ENCODE peak calls at places on chromosomes 16 and 17, in seven cellular contexts. O is endothelial cell; U is GM13977; N is dorsolateral prefrontal cortex; Q is H9; P is gastrocnemius medialis; D is CD8-positive, alpha-beta T cell. X is an unnamed sample.

GRCh38 chr16:88764913-88765349 is 20.1 kb downstream of the PIEZO1 start:
- DNase-seq in O (no peak), U (no peak), N (no peak), Q (no peak), P (no peak), D (no peak), X (no peak)

GRCh38 chr17:81641825-81642489 is 5.0 kb downstream of the TSPAN10 start:
- DNase-seq in O (no peak), U (no peak), N (no peak), Q (no peak), P (no peak), D (no peak), X (peak; percentile 36)

GRCh38 chr16:2979669-2980226 is 498 bp downstream of the PKMYT1 start:
- DNase-seq in O (no peak), U (peak; percentile 56), N (no peak), Q (no peak), P (no peak), D (no peak), X (peak; percentile 69)

GRCh38 chr17:32142038-32142856 is at the start of gene RHOT1:
- DNase-seq in O (peak; percentile 84), U (peak; percentile 84), N (peak; percentile 75), Q (peak; percentile 89), P (peak; percentile 69), D (peak; percentile 47), X (peak; percentile 74)

GRCh38 chr17:42803074-42803883 is 4.6 kb downstream of the CNTD1 start:
- DNase-seq in O (no peak), U (no peak), N (no peak), Q (no peak), P (no peak), D (no peak), X (no peak)

GRCh38 chr17:74800531-74800930 is 24.4 kb upstream of the NAT9 start:
- DNase-seq in O (no peak), U (no peak), N (no peak), Q (no peak), P (no peak), D (no peak), X (no peak)

GRCh38 chr16:20399185-20399584 is 5.4 kb downstream of the PDILT start:
- DNase-seq in O (no peak), U (no peak), N (no peak), Q (no peak), P (no peak), D (no peak), X (no peak)

GRCh38 chr17:48460055-48460454 is 30.0 kb upstream of the SKAP1 start:
- DNase-seq in O (no peak), U (no peak), N (no peak), Q (no peak), P (no peak), D (no peak), X (no peak)

GRCh38 chr16:55632259-55632658 is 23.5 kb upstream of the SLC6A2 start:
- DNase-seq in O (no peak), U (no peak), N (no peak), Q (no peak), P (no peak), D (no peak), X (no peak)

GRCh38 chr17:9715503-9716016 is 70.2 kb downstream of the USP43 start:
- DNase-seq in O (no peak), U (no peak), N (no peak), Q (no peak), P (no peak), D (no peak), X (no peak)

GRCh38 chr16:86494565-86495356 is 15.6 kb upstream of the FOXF1 start:
- DNase-seq in O (no peak), U (no peak), N (no peak), Q (peak; percentile 39), P (no peak), D (no peak), X (no peak)

GRCh38 chr16:67760206-67760605 is 41.1 kb upstream of the GFOD2 start:
- DNase-seq in O (no peak), U (no peak), N (no peak), Q (no peak), P (peak; percentile 29), D (no peak), X (no peak)

GRCh38 chr16:87342978-87343752 is 26.0 kb upstream of the C16orf95 start:
- DNase-seq in O (no peak), U (no peak), N (no peak), Q (no peak), P (no peak), D (no peak), X (no peak)

GRCh38 chr16:12293017-12293618 is 316.6 kb downstream of the SNX29 start:
- DNase-seq in O (no peak), U (no peak), N (no peak), Q (no peak), P (no peak), D (no peak), X (peak; percentile 60)

GRCh38 chr16:79163666-79164377 is 436.7 kb downstream of the MAF start:
- DNase-seq in O (no peak), U (no peak), N (no peak), Q (no peak), P (no peak), D (no peak), X (no peak)

GRCh38 chr16:67555795-67556212 is 6.5 kb upstream of the CTCF start:
- DNase-seq in O (no peak), U (no peak), N (no peak), Q (no peak), P (no peak), D (no peak), X (no peak)

GRCh38 chr16:56645311-56645710 is 6.4 kb upstream of the MT1B start:
- DNase-seq in O (no peak), U (no peak), N (no peak), Q (no peak), P (no peak), D (no peak), X (no peak)

GRCh38 chr16:56645838-56646237 is 5.8 kb upstream of the MT1B start:
- DNase-seq in O (no peak), U (no peak), N (no peak), Q (no peak), P (no peak), D (no peak), X (no peak)

GRCh38 chr16:56649820-56650219 is 1.9 kb upstream of the MT1B start:
- DNase-seq in O (no peak), U (no peak), N (no peak), Q (no peak), P (no peak), D (no peak), X (no peak)

GRCh38 chr16:56649271-56649670 is 2.4 kb upstream of the MT1B start:
- DNase-seq in O (no peak), U (no peak), N (no peak), Q (no peak), P (no peak), D (no peak), X (no peak)

GRCh38 chr16:56647641-56648431 is 3.9 kb upstream of the MT1B start:
- DNase-seq in O (no peak), U (no peak), N (no peak), Q (peak; percentile 63), P (no peak), D (no peak), X (no peak)
- TF ChIP-seq CTCF in O (no peak), U (no peak), N (no peak), Q (peak; percentile 37), P (no peak), D (no peak), X (no peak)

GRCh38 chr16:4475880-4476790 is at the start of gene HMOX2:
- DNase-seq in O (peak; percentile 95), U (peak; percentile 98), N (peak; percentile 96), Q (peak; percentile 97), P (peak; percentile 91), D (peak; percentile 87), X (peak; percentile 95)

GRCh38 chr16:4474192-4474961 is at the start of gene NMRAL1:
- DNase-seq in O (peak; percentile 88), U (peak; percentile 95), N (peak; percentile 90), Q (peak; percentile 96), P (peak; percentile 75), D (peak; percentile 58), X (no peak)

GRCh38 chr16:4481526-4481925 is 5.3 kb downstream of the HMOX2 start:
- DNase-seq in O (no peak), U (no peak), N (no peak), Q (no peak), P (no peak), D (no peak), X (no peak)

GRCh38 chr16:4481965-4482364 is 5.8 kb downstream of the HMOX2 start:
- DNase-seq in O (no peak), U (no peak), N (no peak), Q (no peak), P (no peak), D (no peak), X (no peak)

GRCh38 chr16:4477966-4478365 is 1.8 kb downstream of the HMOX2 start:
- DNase-seq in O (peak; percentile 56), U (no peak), N (no peak), Q (no peak), P (no peak), D (no peak), X (no peak)
- TF ChIP-seq CTCF in O (no peak), U (no peak), N (peak; percentile 22), Q (peak; percentile 50), P (no peak), D (peak; percentile 27), X (no peak)

DNA sequence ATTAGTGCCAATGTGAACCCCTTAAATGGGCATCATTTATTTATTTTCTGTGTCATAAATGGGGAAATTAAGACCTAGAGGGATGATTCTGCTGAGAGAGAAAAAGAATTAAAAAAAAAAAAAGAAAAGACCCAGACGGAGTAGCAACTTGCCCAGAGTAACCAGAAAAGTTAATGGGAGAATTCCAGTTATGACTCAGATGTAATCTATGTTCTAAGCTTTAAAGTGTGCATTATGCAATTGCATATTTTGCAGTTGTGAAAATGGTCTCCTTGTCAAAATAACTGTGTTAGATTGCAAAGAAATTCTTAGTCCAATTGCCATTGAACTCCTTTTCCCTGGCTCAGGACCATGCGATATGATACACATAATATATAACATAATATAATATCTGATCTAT is 38.6 kb upstream of the TBX2 start:
- DNase-seq in O (no peak), U (no peak), N (no peak), Q (no peak), P (no peak), D (no peak), X (no peak)
- TF ChIP-seq CTCF in O (no peak), U (no peak), N (no peak), Q (no peak), P (no peak), D (no peak), X (no peak)

DNA sequence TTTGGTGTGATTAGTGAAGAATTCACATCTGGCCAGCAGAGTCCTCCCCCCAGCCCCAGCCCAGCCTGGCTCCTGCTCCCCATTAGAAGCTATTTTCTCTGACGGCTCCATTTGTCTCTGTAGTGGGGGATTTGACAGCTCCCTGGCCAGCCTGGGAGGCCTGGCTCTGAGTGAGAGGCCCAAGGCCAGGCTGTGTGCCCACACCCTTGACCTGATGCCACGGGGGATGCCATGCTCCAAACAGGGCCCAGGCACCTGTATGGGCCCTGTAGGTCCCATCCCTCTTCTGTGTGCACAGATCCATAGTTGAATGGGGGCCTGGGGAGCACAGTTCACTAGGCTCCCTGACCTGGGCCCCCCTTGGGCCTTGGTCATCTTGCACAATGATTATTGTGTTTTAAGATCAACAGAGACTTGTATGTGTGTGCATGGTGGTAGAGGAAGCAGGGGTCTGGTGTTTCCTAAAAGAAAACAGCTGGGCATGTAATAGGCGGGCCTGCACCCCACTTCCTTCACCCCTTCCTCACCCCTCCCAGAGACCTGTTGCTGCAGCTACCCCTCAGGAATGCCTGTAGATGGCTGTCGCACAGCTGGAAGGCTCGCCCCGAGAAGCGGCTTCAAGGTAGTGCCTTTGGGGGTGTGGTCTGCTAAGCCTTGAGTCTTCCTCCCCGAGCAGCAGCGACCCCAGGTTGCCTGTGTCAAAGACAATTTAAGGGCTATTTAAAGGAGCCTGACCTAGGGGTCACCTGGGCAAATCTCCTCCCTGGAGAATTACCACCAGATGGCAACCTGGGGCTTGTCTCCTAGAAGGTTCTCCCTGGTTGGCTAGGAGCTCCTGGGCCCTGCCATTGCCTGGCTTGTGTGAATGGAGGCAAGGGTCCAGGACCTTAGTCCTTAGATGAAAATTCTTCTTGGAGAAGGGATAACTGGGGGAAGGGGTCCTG is 51.0 kb upstream of the TAC4 start:
- DNase-seq in O (no peak), U (no peak), N (no peak), Q (peak; percentile 89), P (no peak), D (no peak), X (peak; percentile 84)
- TF ChIP-seq CTCF in O (no peak), U (no peak), N (no peak), Q (peak; percentile 69), P (no peak), D (no peak), X (peak; percentile 72)